ENCODE peak calls at places on chromosomes 4 and X, in ten cellular contexts. Q, F, V, Y, M, P, B, E, C and L are unnamed samples.

GRCh38 chr4:108366716-108367115 is 198.0 kb upstream of the LEF1 start:
- DNase-seq in B (no peak), M (no peak), P (no peak), Y (no peak), V (no peak), C (no peak), F (no peak), Q (no peak), E (no peak), L (no peak)

GRCh38 chrX:84956304-84956703 is 47.4 kb upstream of the APOOL start:
- DNase-seq in F (no peak), B (no peak), E (no peak), Y (no peak), Q (no peak), M (no peak), V (no peak), P (no peak), C (no peak), L (no peak)

GRCh38 chrX:115968436-115969252 is 201.9 kb upstream of the AGTR2 start:
- DNase-seq in Q (no peak), E (peak), M (no peak), V (peak), P (peak), F (no peak), B (peak), C (no peak), Y (peak), L (no peak)

GRCh38 chrX:149962859-149963757 is 24.8 kb upstream of the EOLA2 start:
- DNase-seq in E (peak), Y (peak), B (peak), Q (peak), C (peak), F (peak), P (peak), V (peak), M (peak), L (peak)

GRCh38 chrX:129744881-129745321 is 6.1 kb downstream of the XPNPEP2 start:
- DNase-seq in P (no peak), Y (no peak), M (no peak), C (no peak), V (no peak), B (no peak), F (no peak), Q (peak), E (no peak), L (no peak)

GRCh38 chr4:53005149-53005546 is 143.0 kb downstream of the RASL11B start:
- DNase-seq in F (no peak), C (no peak), Y (no peak), E (no peak), P (no peak), B (no peak), Q (no peak), M (no peak), V (no peak), L (no peak)

GRCh38 chrX:69126642-69127041 is 38.6 kb downstream of the PJA1 start:
- DNase-seq in Y (no peak), P (no peak), C (no peak), M (no peak), E (no peak), Q (no peak), V (no peak), B (no peak), F (no peak), L (no peak)

GRCh38 chr4:26984896-26985295 is 124.3 kb downstream of the STIM2 start:
- DNase-seq in Q (no peak), V (no peak), B (peak), E (no peak), C (no peak), P (no peak), Y (no peak), F (no peak), M (no peak), L (no peak)

GRCh38 chr4:92334716-92335350 is 31.1 kb downstream of the GRID2 start:
- DNase-seq in B (peak), E (peak), F (no peak), V (peak), M (no peak), Y (no peak), P (no peak), C (no peak), Q (no peak), L (no peak)

GRCh38 chr4:105171912-105172311 is 25.2 kb downstream of the TET2 start:
- DNase-seq in E (no peak), C (no peak), Y (no peak), B (no peak), V (no peak), F (no peak), P (no peak), M (no peak), Q (no peak), L (no peak)

GRCh38 chrX:135977611-135978010 is 3.8 kb upstream of the MMGT1 start:
- DNase-seq in E (peak), F (no peak), M (peak), Q (peak), C (no peak), B (peak), V (no peak), Y (peak), P (peak), L (no peak)

GRCh38 chrX:102546818-102547493 is 30.4 kb upstream of the TMSB15A start:
- DNase-seq in Y (no peak), C (no peak), M (no peak), F (no peak), P (no peak), B (no peak), V (no peak), Q (no peak), E (no peak), L (no peak)

GRCh38 chr4:76732246-76732645 is 165.7 kb downstream of the SOWAHB start:
- DNase-seq in P (no peak), V (peak), E (no peak), B (no peak), M (no peak), C (no peak), F (no peak), Y (no peak), Q (no peak), L (no peak)

GRCh38 chrX:115337735-115338134 is 48.2 kb downstream of the LUZP4 start:
- DNase-seq in E (peak), B (peak), Q (no peak), F (no peak), V (peak), P (no peak), M (peak), Y (peak), C (peak), L (no peak)

GRCh38 chr4:109298279-109299010 is 4.0 kb downstream of the COL25A1 start:
- DNase-seq in Q (no peak), V (peak), B (peak), F (peak), Y (no peak), P (peak), E (no peak), M (no peak), C (no peak), L (no peak)

GRCh38 chrX:112867570-112867969 is 26.9 kb upstream of the AMOT start:
- DNase-seq in E (no peak), V (no peak), F (no peak), Q (no peak), M (no peak), Y (no peak), B (no peak), C (no peak), P (no peak), L (no peak)

GRCh38 chr4:20992002-20992401 is 291.7 kb downstream of the PACRGL start:
- DNase-seq in E (no peak), Q (no peak), C (no peak), P (peak), Y (no peak), F (no peak), M (no peak), V (no peak), B (no peak), L (no peak)

GRCh38 chr4:138053601-138054322 is 188.4 kb downstream of the SLC7A11 start:
- DNase-seq in V (peak), Y (peak), C (peak), Q (no peak), M (peak), F (no peak), B (peak), P (peak), E (peak), L (peak)

GRCh38 chr4:41057456-41057855 is 156.9 kb downstream of the APBB2 start:
- DNase-seq in B (peak), F (no peak), P (no peak), Q (no peak), V (no peak), C (no peak), M (no peak), E (peak), Y (peak), L (no peak)

GRCh38 chr4:154738426-154738825 is 5.4 kb upstream of the LRAT start:
- DNase-seq in E (peak), B (no peak), C (no peak), M (no peak), Y (peak), P (peak), V (no peak), Q (no peak), F (no peak), L (no peak)

GRCh38 chrX:154515803-154516654 is at the start of gene FAM3A:
- DNase-seq in V (peak), Y (peak), E (peak), F (peak), M (peak), C (peak), P (peak), Q (peak), B (peak), L (no peak)

GRCh38 chr4:135508006-135508714 is 1306.6 kb upstream of the PABPC4L start:
- DNase-seq in F (no peak), M (peak), C (no peak), E (peak), P (peak), V (peak), Q (no peak), Y (peak), B (peak), L (peak)

GRCh38 chr4:139808381-139809206 is 143.0 kb downstream of the MGST2 start:
- DNase-seq in E (peak), Q (no peak), F (no peak), M (no peak), P (no peak), C (peak), Y (no peak), B (no peak), V (no peak), L (no peak)

GRCh38 chrX:137031517-137032377 is 2.0 kb downstream of the GPR101 start:
- DNase-seq in E (peak), C (no peak), V (peak), P (peak), Q (peak), M (no peak), Y (peak), B (peak), F (peak), L (no peak)

GRCh38 chr4:94135701-94136100 is 72.0 kb upstream of the SMARCAD1 start:
- DNase-seq in B (peak), Q (no peak), P (no peak), E (no peak), Y (no peak), F (no peak), C (no peak), V (no peak), M (no peak), L (no peak)

GRCh38 chrX:83511208-83511607 is 3.1 kb downstream of the POU3F4 start:
- DNase-seq in F (no peak), E (peak), M (no peak), Q (no peak), C (no peak), V (no peak), Y (no peak), B (no peak), P (no peak), L (no peak)

GRCh38 chrX:85024562-85024961 is 20.9 kb downstream of the APOOL start:
- DNase-seq in Y (no peak), P (no peak), M (no peak), F (no peak), Q (no peak), C (no peak), B (no peak), E (no peak), V (no peak), L (no peak)

GRCh38 chr4:38872620-38873019 is 5.0 kb downstream of the FAM114A1 start:
- DNase-seq in E (peak), Y (peak), C (no peak), Q (no peak), F (no peak), M (no peak), B (peak), P (peak), V (peak), L (no peak)

GRCh38 chr4:38873290-38873949 is 5.8 kb downstream of the FAM114A1 start:
- DNase-seq in F (no peak), Q (no peak), P (no peak), Y (no peak), M (no peak), B (no peak), E (no peak), V (no peak), C (no peak), L (no peak)

GRCh38 chr4:38871593-38871992 is 4.0 kb downstream of the FAM114A1 start:
- DNase-seq in Y (peak), M (no peak), V (no peak), P (no peak), F (no peak), C (no peak), B (no peak), Q (no peak), E (no peak), L (no peak)

DNA sequence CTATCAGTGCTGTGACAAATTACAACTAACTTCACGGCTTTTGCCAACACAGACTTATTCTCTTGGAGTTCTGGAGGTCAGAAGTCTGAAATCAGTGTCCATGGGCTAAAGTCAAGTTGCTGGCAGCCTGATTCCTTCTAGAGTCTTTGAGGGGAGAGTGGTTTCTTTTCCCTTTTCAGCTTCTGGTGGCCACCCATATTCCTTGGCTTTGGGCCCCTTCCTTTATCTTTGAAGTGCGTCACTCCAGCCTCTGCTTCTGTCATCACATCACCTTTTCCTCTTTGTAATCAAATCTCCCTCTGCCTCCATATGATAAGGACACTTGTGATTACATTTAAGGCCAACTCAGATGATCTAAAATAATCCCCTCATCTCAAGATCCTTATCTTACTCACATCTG is 9.0 kb downstream of the FAM114A1 start:
- DNase-seq in P (no peak), Y (no peak), V (no peak), B (no peak), E (peak), F (no peak), Q (no peak), M (no peak), C (no peak), L (no peak)
- H3K4me3 ChIP-seq in P (no peak), Y (no peak), V (no peak), B (no peak), E (no peak), F (no peak), Q (no peak), M (no peak), C (no peak), L (no peak)

DNA sequence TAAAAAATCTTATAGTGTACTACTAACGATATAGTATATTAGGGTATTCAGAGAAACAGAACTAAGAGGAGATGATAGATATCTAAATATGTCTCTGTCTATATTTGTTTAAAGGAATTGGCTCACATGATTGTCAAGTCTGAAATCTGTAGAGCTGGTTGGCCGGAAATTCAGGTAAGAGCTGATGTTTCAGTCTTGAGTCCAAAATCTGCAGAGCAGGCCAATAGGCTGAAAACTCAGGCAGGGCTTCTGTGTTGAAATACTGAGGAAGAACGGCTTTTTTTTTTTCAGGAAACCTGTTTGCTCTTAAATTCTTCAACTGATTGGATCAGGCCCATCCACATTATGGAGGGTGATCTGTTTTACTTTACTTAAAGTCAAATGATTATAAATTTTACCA is 31.7 kb downstream of the PGRMC2 start:
- DNase-seq in F (no peak), C (no peak), Q (no peak), V (no peak), E (no peak), B (no peak), Y (no peak), M (no peak), P (no peak), L (no peak)
- H3K4me3 ChIP-seq in F (no peak), C (no peak), Q (no peak), V (no peak), E (no peak), B (no peak), Y (no peak), M (no peak), P (no peak), L (no peak)

DNA sequence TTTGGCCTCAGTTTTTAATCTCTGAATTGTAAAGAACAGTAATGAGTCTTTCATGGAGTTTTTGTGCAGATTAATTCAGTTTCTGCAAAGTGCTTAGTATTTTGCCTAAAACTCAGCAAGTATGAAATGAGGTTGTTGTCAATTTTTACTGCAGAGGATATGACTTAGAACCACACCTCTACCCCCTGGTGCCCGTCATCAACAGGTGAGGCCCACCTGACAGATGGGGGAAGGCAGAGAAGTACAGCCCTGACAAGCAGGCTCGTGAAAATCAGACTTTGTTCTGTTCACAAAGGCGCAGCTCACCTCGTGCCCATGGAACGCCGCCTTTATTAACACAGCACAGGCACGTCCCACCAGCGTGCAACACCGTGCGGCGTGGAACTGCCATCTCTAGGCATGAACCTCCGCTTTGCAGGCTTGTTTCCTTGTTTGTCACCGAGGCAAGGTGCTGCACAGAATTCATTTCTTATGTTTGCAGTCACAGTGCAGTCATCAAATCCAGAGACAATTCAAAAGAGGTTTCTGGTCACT is 13.3 kb downstream of the CYP4V2 start:
- DNase-seq in F (no peak), Q (no peak), E (no peak), C (no peak), V (no peak), Y (no peak), M (no peak), P (no peak), B (no peak), L (no peak)
- H3K4me3 ChIP-seq in F (no peak), Q (no peak), E (peak), C (no peak), V (no peak), Y (no peak), M (no peak), P (no peak), B (peak), L (no peak)

GRCh38 chr4:15794905-15795304 is 16.8 kb downstream of the CD38 start:
- DNase-seq in F (no peak), V (peak), E (peak), Y (no peak), C (no peak), M (no peak), P (no peak), B (no peak), Q (no peak), L (no peak)

GRCh38 chr4:15797320-15797719 is 19.2 kb downstream of the CD38 start:
- DNase-seq in C (no peak), E (no peak), Q (no peak), F (no peak), B (no peak), Y (no peak), V (no peak), M (no peak), P (peak), L (no peak)

GRCh38 chr4:15794432-15794831 is 16.3 kb downstream of the CD38 start:
- DNase-seq in Q (no peak), M (no peak), Y (no peak), V (peak), P (no peak), E (no peak), B (no peak), F (no peak), C (no peak), L (no peak)

GRCh38 chr4:15793506-15794363 is 15.6 kb downstream of the CD38 start:
- DNase-seq in F (no peak), Q (no peak), Y (no peak), E (no peak), C (no peak), M (no peak), B (peak), P (no peak), V (peak), L (no peak)

GRCh38 chr4:15799703-15800102 is 21.6 kb downstream of the CD38 start:
- DNase-seq in E (no peak), P (no peak), Y (no peak), C (no peak), Q (no peak), B (no peak), M (no peak), F (no peak), V (no peak), L (no peak)
- H3K4me3 ChIP-seq in E (no peak), P (no peak), Y (no peak), C (no peak), Q (no peak), B (no peak), M (no peak), F (no peak), V (no peak), L (no peak)